ENCODE peak calls at places on chromosomes 3 and 15, in ten cellular contexts. M, P, T, H, L, Y, C, A, N and V are unnamed samples.

GRCh38 chr3:171192176-171192854 is 165.8 kb upstream of the SLC2A2 start:
- DNase-seq in P (no peak), A (no peak), T (peak; percentile 11), L (no peak), N (no peak), C (no peak), Y (peak; percentile 67), H (no peak), M (no peak), V (peak; percentile 98)

GRCh38 chr3:46429250-46429649 is 22.2 kb downstream of the CCRL2 start:
- DNase-seq in A (no peak), L (no peak), H (no peak), M (no peak), N (no peak), Y (no peak), C (no peak), T (no peak), P (no peak), V (no peak)

GRCh38 chr3:77411334-77411733 is 371.4 kb downstream of the ROBO2 start:
- DNase-seq in C (no peak), N (no peak), A (no peak), L (no peak), P (no peak), T (no peak), Y (no peak), H (no peak), M (no peak), V (no peak)

GRCh38 chr15:41483519-41483918 is 10.2 kb upstream of the ITPKA start:
- DNase-seq in N (no peak), P (no peak), L (no peak), T (no peak), M (no peak), A (no peak), H (peak; percentile 6), C (no peak), Y (no peak), V (no peak)

GRCh38 chr3:27279153-27279552 is 90.0 kb downstream of the NEK10 start:
- DNase-seq in T (no peak), L (no peak), A (no peak), P (no peak), M (no peak), C (peak; percentile 16), Y (no peak), H (no peak), N (no peak), V (no peak)

GRCh38 chr3:138112362-138112761 is 3.0 kb downstream of the DZIP1L start:
- DNase-seq in L (no peak), A (no peak), M (no peak), H (no peak), Y (no peak), P (no peak), C (no peak), N (no peak), T (no peak), V (no peak)

GRCh38 chr15:78100886-78101285 is 8.5 kb downstream of the SH2D7 start:
- DNase-seq in Y (no peak), C (no peak), T (no peak), H (no peak), M (no peak), L (no peak), N (no peak), P (no peak), A (no peak), V (no peak)

GRCh38 chr3:42090973-42091731 is at the start of gene TRAK1:
- DNase-seq in Y (no peak), P (no peak), T (no peak), M (no peak), C (no peak), A (no peak), L (no peak), N (no peak), H (peak; percentile 78), V (no peak)

GRCh38 chr15:71195242-71195641 is 80.0 kb downstream of the THSD4 start:
- DNase-seq in N (no peak), C (peak; percentile 29), P (no peak), M (no peak), H (no peak), L (no peak), Y (no peak), A (no peak), T (no peak), V (no peak)

GRCh38 chr3:66073464-66074141 is 34.9 kb upstream of the MAGI1 start:
- DNase-seq in M (no peak), T (no peak), N (no peak), P (no peak), C (no peak), Y (no peak), H (no peak), L (no peak), A (no peak), V (no peak)

GRCh38 chr3:20846081-20846480 is 660.1 kb upstream of the SGO1 start:
- DNase-seq in P (no peak), T (no peak), N (no peak), C (no peak), L (peak; percentile 53), M (no peak), A (no peak), Y (no peak), H (no peak), V (no peak)

GRCh38 chr3:118760611-118761606 is 273.7 kb downstream of the IGSF11 start:
- DNase-seq in N (no peak), Y (no peak), P (no peak), A (no peak), T (no peak), L (peak; percentile 31), M (no peak), H (no peak), C (no peak), V (no peak)

GRCh38 chr15:90479656-90480055 is 50.1 kb upstream of the CRTC3 start:
- DNase-seq in H (no peak), Y (no peak), T (no peak), L (no peak), A (no peak), P (no peak), C (no peak), M (no peak), N (no peak), V (no peak)

GRCh38 chr15:50358805-50359204 is 3.8 kb upstream of the GABPB1 start:
- DNase-seq in L (no peak), P (no peak), T (peak; percentile 28), Y (no peak), H (no peak), N (no peak), A (peak; percentile 18), M (no peak), C (peak; percentile 29), V (no peak)

GRCh38 chr15:26087395-26087794 is 224.3 kb upstream of the ATP10A start:
- DNase-seq in Y (no peak), C (no peak), M (no peak), N (no peak), L (no peak), A (no peak), P (no peak), H (no peak), T (no peak), V (peak; percentile 4)